ENCODE peak calls at places on chromosomes 5 and 9, in four cellular contexts. Z, P, O and J are unnamed samples.

GRCh38 chr9:133693703-133694529 is 44.2 kb downstream of the SARDH start:
- DNase-seq in Z (no peak), O (no peak), P (peak; percentile 67), J (no peak)

GRCh38 chr5:147044868-147045267 is 166.3 kb upstream of the PPP2R2B start:
- DNase-seq in O (no peak), Z (no peak), P (no peak), J (no peak)

GRCh38 chr5:146048994-146049703 is 56.2 kb downstream of the PLAC8L1 start:
- DNase-seq in O (peak; percentile 79), Z (peak; percentile 77), P (no peak), J (peak; percentile 76)

GRCh38 chr9:33287087-33287490 is 3.2 kb upstream of the NFX1 start:
- DNase-seq in Z (peak; percentile 42), P (no peak), O (peak; percentile 91), J (peak; percentile 69)

GRCh38 chr9:99178912-99179872 is 42.5 kb downstream of the ALG2 start:
- DNase-seq in P (no peak), Z (no peak), O (no peak), J (no peak)

GRCh38 chr5:148708854-148709253 is 54.5 kb upstream of the HTR4 start:
- DNase-seq in P (no peak), Z (no peak), O (no peak), J (no peak)

GRCh38 chr5:160278356-160278755 is 34.0 kb downstream of the CCNJL start:
- DNase-seq in Z (no peak), P (no peak), O (no peak), J (no peak)

GRCh38 chr5:95861858-95862561 is 39.5 kb upstream of the GLRX start:
- DNase-seq in O (peak; percentile 87), Z (no peak), P (no peak), J (no peak)

GRCh38 chr5:37665889-37666288 is 174.0 kb downstream of the GDNF start:
- DNase-seq in P (peak; percentile 67), Z (no peak), O (no peak), J (no peak)

GRCh38 chr9:91746357-91746756 is 203.7 kb downstream of the ROR2 start:
- DNase-seq in P (no peak), Z (no peak), O (no peak), J (no peak)

GRCh38 chr9:137138058-137138697 is 776 bp upstream of the GRIN1 start:
- DNase-seq in P (no peak), O (no peak), Z (peak; percentile 58), J (no peak)

GRCh38 chr9:130112244-130113151 is 58.8 kb downstream of the GPR107 start:
- DNase-seq in P (no peak), O (no peak), Z (peak; percentile 88), J (no peak)

GRCh38 chr5:171258737-171259405 is 50.2 kb upstream of the TLX3 start:
- DNase-seq in O (no peak), Z (no peak), P (no peak), J (no peak)

GRCh38 chr9:89743576-89744254 is 138.9 kb downstream of the GADD45G start:
- DNase-seq in O (no peak), Z (no peak), P (peak; percentile 64), J (no peak)

GRCh38 chr5:124634228-124634819 is 112.1 kb downstream of the ZNF608 start:
- DNase-seq in Z (no peak), O (peak; percentile 63), P (no peak), J (no peak)

GRCh38 chr5:16156152-16156551 is 23.4 kb downstream of the MARCHF11 start:
- DNase-seq in Z (no peak), O (no peak), P (no peak), J (no peak)

GRCh38 chr9:72292874-72293607 is 72.0 kb downstream of the ZFAND5 start:
- DNase-seq in O (peak; percentile 62), Z (peak; percentile 58), P (no peak), J (peak; percentile 75)

GRCh38 chr5:89972901-89973300 is 436.7 kb downstream of the CETN3 start:
- DNase-seq in Z (no peak), O (peak; percentile 34), P (no peak), J (no peak)

GRCh38 chr9:136117291-136118060 is 1.2 kb downstream of the TMEM250 start:
- DNase-seq in Z (no peak), P (no peak), O (peak; percentile 57), J (peak; percentile 62)

GRCh38 chr9:88691096-88691495 is 156.1 kb downstream of the NXNL2 start:
- DNase-seq in Z (no peak), O (no peak), P (no peak), J (no peak)

GRCh38 chr9:133725886-133726285 is 12.3 kb downstream of the SARDH start:
- DNase-seq in O (no peak), Z (no peak), P (peak; percentile 7), J (no peak)

GRCh38 chr9:135087899-135088347 is 455 bp downstream of the OLFM1 start:
- DNase-seq in O (peak; percentile 34), P (peak; percentile 64), Z (no peak), J (no peak)

GRCh38 chr9:95516736-95517558 is at the start of gene PTCH1:
- DNase-seq in O (peak; percentile 75), Z (peak; percentile 78), P (peak; percentile 81), J (peak; percentile 81)

GRCh38 chr9:95518026-95518425 is 1.3 kb upstream of the PTCH1 start:
- DNase-seq in O (no peak), Z (no peak), P (no peak), J (no peak)

GRCh38 chr9:95515272-95516113 is 1.3 kb downstream of the PTCH1 start:
- DNase-seq in O (peak; percentile 35), Z (peak; percentile 54), P (peak; percentile 70), J (peak; percentile 39)

GRCh38 chr9:95517559-95517933 is 775 bp upstream of the PTCH1 start:
- DNase-seq in O (no peak), Z (no peak), P (peak; percentile 72), J (no peak)

GRCh38 chr9:95516221-95516735 is 493 bp downstream of the PTCH1 start:
- DNase-seq in Z (peak; percentile 34), O (peak; percentile 53), P (peak; percentile 68), J (no peak)
- H3K9ac ChIP-seq in Z (peak overlapping the region; percentile 66), O (peak overlapping the region; percentile 46), P (peak overlapping the region; percentile 44), J (peak overlapping the region; percentile 75)

GRCh38 chr5:165361143-165361542 is 1855.7 kb downstream of the MAT2B start:
- DNase-seq in P (no peak), Z (no peak), O (no peak), J (no peak)

DNA sequence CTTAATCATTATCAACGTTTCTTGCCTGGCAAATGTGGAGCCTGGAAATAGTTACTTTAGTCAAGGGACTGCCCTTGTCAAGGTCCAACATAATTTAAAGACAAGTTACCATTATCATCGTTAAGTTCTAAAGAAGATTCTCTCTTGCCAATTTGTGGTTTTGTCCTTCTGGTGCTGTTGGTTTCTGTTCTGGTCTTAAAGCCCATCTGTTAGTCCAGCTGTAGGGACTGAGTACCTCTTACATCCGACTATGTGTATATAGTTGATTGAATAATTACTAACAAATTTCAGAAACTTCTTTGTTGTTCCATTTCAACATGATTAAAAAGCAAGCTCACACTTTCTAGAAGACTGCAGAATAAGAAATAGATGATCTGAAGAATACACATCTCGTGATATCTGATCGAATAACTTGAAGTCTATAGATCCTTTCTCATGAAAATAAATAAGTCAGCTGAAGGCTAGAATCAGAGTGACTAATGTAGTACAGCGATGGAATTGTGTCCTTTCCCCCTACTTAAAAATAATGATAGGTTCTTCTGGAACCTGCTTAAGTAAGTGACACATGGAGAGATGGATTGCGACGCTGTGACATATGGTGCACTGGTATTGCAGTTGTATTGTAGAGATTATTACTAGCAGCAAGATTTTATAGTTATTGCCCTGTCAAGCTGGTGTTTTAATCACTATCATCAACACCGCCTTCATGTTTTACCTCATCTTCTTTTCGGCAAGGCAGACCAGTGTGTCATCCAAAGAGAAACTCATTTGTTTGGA is 1855.1 kb downstream of the MAT2B start:
- DNase-seq in P (no peak), Z (no peak), O (no peak), J (no peak)
- H3K9ac ChIP-seq in P (no peak overlapping the region), Z (no peak overlapping the region), O (no peak overlapping the region), J (no peak overlapping the region)

DNA sequence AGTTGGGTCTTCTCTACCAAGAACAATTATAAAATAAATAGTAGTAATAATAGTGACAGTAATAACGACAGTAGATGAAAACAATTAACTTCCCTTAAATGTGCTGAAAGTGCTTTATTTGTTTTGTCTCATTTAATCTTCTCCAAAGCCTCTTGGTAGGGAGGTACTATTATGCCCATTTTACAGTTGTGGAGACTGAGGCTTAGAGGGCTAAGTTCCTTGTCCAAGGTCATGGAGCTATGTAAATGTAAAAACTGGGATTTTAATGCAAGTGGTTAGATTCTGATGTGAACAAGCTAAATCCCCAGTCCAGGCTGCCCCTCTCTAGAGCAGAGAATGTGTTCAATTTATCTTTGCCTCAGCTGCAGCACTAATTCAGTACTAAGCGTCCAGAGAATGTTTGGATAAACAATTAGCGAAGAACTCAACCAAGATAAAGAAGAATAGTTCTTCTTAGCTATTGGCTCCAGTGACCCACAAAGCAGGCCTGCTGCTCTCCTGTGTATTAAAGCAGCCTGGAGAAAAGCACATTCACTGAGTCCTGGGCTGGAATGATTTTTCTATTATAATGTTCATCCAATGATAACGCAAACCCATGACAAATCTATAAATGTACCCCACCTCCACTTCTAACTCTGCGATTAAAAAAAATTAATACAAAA is 68.8 kb downstream of the NPR3 start:
- DNase-seq in O (no peak), P (no peak), Z (no peak), J (no peak)
- H3K9ac ChIP-seq in O (no peak overlapping the region), P (no peak overlapping the region), Z (no peak overlapping the region), J (no peak overlapping the region)

DNA sequence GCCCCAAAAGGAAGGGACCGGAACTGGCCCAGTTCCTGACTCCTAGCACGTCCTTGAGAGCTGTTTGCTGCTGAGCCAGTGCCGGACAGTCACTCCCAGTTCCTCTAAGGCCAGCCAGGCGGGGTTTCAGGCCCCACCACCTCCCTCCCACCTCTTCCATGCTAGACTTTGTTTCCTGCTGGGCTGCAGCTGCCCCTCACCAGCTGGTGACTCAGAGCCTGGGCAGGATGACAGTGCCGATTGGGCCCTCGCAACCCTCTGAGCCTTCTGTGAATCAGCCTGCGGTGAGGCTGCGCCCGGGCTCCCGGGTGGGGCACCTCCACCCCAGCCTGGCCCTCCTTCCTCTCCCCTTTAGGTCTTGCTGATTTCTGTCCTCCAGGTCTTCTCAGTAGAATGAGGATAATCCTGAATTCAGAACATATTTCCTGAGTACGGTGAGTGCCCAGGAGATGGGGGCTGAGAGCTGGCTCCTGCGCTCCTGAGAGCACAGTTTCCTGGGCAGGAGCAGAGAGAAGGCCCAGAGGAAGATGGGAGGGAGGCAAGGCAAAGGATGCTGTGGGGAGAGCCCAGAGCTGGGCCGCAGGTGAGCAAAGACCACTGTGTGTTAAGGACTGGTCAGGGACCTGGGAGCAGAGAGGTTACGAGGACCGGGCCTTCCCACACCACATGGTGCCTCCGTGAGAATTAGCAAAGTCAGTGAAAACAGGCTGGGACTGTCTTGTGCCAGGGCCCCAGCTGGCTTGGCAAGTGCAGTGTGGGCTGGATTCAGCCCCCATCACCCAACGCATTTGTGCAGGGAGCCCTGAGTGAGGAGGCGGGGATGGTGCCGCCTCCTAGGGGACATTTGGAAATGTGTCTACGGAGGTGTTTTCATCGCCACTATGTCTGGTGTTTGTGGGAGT is 32.9 kb upstream of the STXBP1 start:
- DNase-seq in P (peak; percentile 97), Z (peak; percentile 37), O (peak; percentile 99), J (peak; percentile 89)
- H3K9ac ChIP-seq in P (peak overlapping the region; percentile 12), Z (no peak overlapping the region), O (peak overlapping the region; percentile 90), J (peak overlapping the region; percentile 69)